ENCODE peak calls at places on chromosomes 2 and 18, in four cellular contexts. V, J, Y and P are unnamed samples.

GRCh38 chr18:31684279-31685096 is at the start of gene B4GALT6:
- DNase-seq in V (peak; percentile 6), J (peak; percentile 31), Y (no peak), P (no peak)

GRCh38 chr2:144519934-144520717 is at the start of gene ZEB2:
- DNase-seq in V (peak; percentile 90), J (no peak), Y (peak; percentile 54), P (no peak)

GRCh38 chr2:10009811-10010781 is 33.3 kb upstream of the KLF11 start:
- DNase-seq in V (peak; percentile 81), J (no peak), Y (peak; percentile 88), P (no peak)

GRCh38 chr2:98487806-98488189 is 43.1 kb downstream of the INPP4A start:
- DNase-seq in V (no peak), J (peak; percentile 96), Y (no peak), P (no peak)

GRCh38 chr2:24456610-24457556 is 34.2 kb upstream of the NCOA1 start:
- DNase-seq in V (peak; percentile 70), J (no peak), Y (peak; percentile 70), P (no peak)

GRCh38 chr2:121696410-121696930 is 40.2 kb downstream of the NIFK start:
- DNase-seq in V (no peak), J (no peak), Y (no peak), P (no peak)

GRCh38 chr2:229726643-229727042 is 12.3 kb upstream of the DNER start:
- DNase-seq in V (no peak), J (no peak), Y (no peak), P (no peak)

GRCh38 chr2:30368258-30368657 is 78.8 kb upstream of the LCLAT1 start:
- DNase-seq in V (peak; percentile 98), J (no peak), Y (no peak), P (no peak)

GRCh38 chr2:85598594-85599340 is 3.2 kb downstream of the RNF181 start:
- DNase-seq in V (no peak), J (no peak), Y (no peak), P (no peak)

GRCh38 chr2:11788725-11789124 is 42.3 kb downstream of the LPIN1 start:
- DNase-seq in V (no peak), J (no peak), Y (no peak), P (no peak)

GRCh38 chr2:2232167-2232566 is 98.9 kb downstream of the MYT1L start:
- DNase-seq in V (no peak), J (no peak), Y (no peak), P (no peak)

GRCh38 chr2:2234398-2234797 is 96.7 kb downstream of the MYT1L start:
- DNase-seq in V (no peak), J (no peak), Y (no peak), P (no peak)

GRCh38 chr2:2226326-2226725 is 104.7 kb downstream of the MYT1L start:
- DNase-seq in V (no peak), J (no peak), Y (no peak), P (no peak)

GRCh38 chr2:2233171-2233826 is 97.8 kb downstream of the MYT1L start:
- DNase-seq in V (no peak), J (no peak), Y (no peak), P (no peak)

GRCh38 chr2:2229898-2230817 is 100.9 kb downstream of the MYT1L start:
- DNase-seq in V (peak; percentile 24), J (no peak), Y (peak; percentile 30), P (no peak)
- TF ChIP-seq CTCF in V (peak; percentile 47), J (no peak), Y (no peak), P (no peak)

GRCh38 chr2:223204537-223204936 is 152.5 kb downstream of the KCNE4 start:
- DNase-seq in V (no peak), J (no peak), Y (no peak), P (no peak)

GRCh38 chr2:223199531-223200506 is 147.8 kb downstream of the KCNE4 start:
- DNase-seq in V (no peak), J (no peak), Y (no peak), P (no peak)

DNA sequence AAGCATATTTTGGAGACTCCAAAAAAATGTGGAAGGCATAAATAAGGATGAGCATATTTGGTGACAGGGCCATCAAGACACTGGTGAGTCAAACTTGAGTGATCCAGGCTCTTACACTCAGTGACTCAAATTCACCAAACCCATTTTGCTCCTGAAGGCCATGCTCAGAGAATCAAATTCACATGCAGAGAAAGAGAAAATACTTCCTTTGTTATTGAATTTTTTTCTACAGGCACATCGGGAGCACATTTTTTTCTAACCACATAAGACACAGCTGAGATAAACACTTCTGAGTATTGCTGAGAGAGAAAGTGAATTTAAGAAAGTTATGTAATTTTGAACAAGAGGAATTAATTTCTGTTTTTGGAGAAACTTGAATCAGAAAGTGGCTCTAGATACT is 152.0 kb downstream of the KCNE4 start:
- DNase-seq in V (peak; percentile 92), J (no peak), Y (no peak), P (no peak)
- H3K4me3 ChIP-seq in V (no peak overlapping the region), J (no peak overlapping the region), Y (no peak overlapping the region), P (no peak overlapping the region)

DNA sequence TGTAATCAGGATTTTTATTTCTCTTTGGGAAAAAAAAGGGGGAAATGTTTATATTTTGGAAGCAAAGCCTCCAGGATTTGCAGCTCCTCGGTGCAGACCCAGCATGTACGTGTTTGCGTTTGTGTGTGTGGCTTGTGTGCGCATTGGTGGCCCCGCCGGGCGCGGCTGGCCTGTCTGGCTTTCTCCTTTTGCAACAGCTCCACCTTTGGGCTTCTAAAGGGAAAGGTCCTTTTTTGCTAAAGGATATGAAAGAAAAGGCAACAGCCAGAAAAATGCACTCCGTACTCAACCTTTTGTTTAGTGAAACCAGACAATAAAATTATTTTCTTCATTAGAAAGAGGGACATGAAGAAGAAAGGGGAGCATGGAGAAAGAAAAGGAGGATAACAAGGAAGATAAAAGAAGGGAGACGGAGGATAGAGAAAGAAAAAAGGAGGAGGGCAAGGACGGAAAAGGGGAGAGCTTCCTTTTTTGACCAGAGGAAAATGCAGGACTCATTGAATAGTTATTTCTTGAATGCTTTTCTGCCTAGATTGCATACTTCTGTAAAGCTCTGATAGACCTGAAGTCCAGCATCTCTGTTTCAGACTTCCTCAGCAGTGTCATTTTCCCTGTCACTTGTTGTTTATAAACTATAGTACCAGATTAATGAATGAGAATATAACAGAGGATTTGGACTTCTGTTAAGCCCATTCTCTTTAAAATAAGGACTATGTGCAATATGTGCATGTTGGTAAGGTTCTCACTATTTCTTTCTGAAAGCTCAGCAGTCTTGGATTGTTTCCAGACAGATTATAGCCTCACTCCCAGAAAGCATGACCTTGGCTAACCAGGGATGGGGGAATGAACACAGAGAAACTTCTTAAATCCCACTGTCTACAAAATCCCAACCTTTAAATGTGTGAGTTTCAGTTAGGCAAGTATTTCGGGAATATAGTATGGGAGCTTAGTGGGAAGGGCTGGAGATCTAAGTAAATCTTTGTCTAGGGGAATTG is 563.1 kb upstream of the PIK3C3 start:
- DNase-seq in V (peak; percentile 51), J (peak; percentile 22), Y (no peak), P (no peak)
- TF ChIP-seq CTCF in V (peak; percentile 75), J (peak; percentile 40), Y (peak; percentile 58), P (peak; percentile 58)

GRCh38 chr2:190119948-190120347 is 57.4 kb upstream of the MSTN start:
- DNase-seq in V (no peak), J (no peak), Y (no peak), P (no peak)
- H3K4me3 ChIP-seq in V (no peak overlapping the region), J (peak overlapping the region; percentile 17), Y (peak overlapping the region; percentile 58), P (no peak overlapping the region)

GRCh38 chr2:133884739-133885381 is 316.6 kb upstream of the NCKAP5 start:
- DNase-seq in V (peak; percentile 34), J (peak; percentile 29), Y (no peak), P (peak; percentile 3)
- TF ChIP-seq CTCF in V (peak; percentile 44), J (peak; percentile 47), Y (peak; percentile 54), P (no peak)

GRCh38 chr2:39772812-39773152 is 6.3 kb downstream of the THUMPD2 start:
- DNase-seq in V (no peak), J (no peak), Y (no peak), P (no peak)

GRCh38 chr2:39778233-39778632 is 825 bp downstream of the THUMPD2 start:
- DNase-seq in V (no peak), J (no peak), Y (no peak), P (no peak)

DNA sequence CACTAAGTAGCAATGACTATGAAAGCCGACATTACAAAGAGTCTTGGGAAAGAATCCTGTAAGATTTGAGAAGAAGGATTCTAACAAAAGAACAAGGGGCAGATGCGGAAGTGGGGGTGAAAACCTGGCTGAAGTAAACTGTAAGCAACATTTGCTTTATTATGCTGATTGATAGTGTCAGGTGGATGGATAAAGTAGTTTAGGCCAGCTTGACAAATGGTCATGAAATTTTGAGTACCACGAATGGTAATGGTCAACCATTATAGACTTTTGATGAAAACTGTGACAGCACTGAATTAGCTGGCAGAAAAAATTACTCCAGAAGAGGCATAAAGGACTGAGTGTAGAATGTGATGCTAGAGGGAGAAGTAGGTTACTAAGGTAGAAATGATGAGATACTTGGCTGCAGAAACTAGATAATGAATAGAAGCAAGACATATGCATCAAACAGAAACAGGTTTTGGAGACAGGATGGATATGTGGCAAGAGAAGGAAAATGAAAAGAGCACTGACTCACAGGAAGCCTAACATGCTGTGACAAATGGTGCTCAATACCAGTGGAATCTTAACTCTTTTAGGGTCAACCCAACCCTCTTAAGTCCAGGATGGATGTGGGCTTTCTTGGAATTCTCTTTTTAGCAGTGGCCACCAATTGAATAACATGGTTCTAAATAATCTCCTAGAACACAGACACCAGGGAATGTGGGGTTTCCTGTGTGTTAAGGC is 6.8 kb downstream of the THUMPD2 start:
- DNase-seq in V (peak; percentile 75), J (no peak), Y (no peak), P (peak; percentile 44)
- H3K4me3 ChIP-seq in V (no peak overlapping the region), J (no peak overlapping the region), Y (no peak overlapping the region), P (no peak overlapping the region)